ENCODE peak calls at places on chromosomes 7 and 10, in six cellular contexts. One of them, this sample, is unnamed.

GRCh38 chr10:33229252-33229943 is 105.1 kb downstream of the NRP1 start:
- DNase-seq in colonic mucosa: no peak
- DNase-seq in coronary artery: no peak
- DNase-seq in fibroblast of the aortic adventitia: peak; percentile 61
- DNase-seq in CD8-positive, alpha-beta T cell: no peak
- DNase-seq in BE2C: no peak
- DNase-seq in this sample: no peak

GRCh38 chr10:31318382-31318853 is 598 bp upstream of the ZEB1 start:
- DNase-seq in coronary artery: peak; percentile 84
- DNase-seq in colonic mucosa: peak; percentile 56
- DNase-seq in fibroblast of the aortic adventitia: peak; percentile 81
- DNase-seq in BE2C: peak; percentile 41
- DNase-seq in CD8-positive, alpha-beta T cell: no peak
- DNase-seq in this sample: no peak

GRCh38 chr10:6314620-6315205 is 112.0 kb downstream of the PFKFB3 start:
- DNase-seq in CD8-positive, alpha-beta T cell: no peak
- DNase-seq in BE2C: no peak
- DNase-seq in coronary artery: no peak
- DNase-seq in fibroblast of the aortic adventitia: no peak
- DNase-seq in colonic mucosa: peak; percentile 73
- DNase-seq in this sample: no peak

GRCh38 chr10:29501692-29502091 is 133.1 kb downstream of the SVIL start:
- DNase-seq in colonic mucosa: no peak
- DNase-seq in coronary artery: no peak
- DNase-seq in CD8-positive, alpha-beta T cell: no peak
- DNase-seq in BE2C: no peak
- DNase-seq in fibroblast of the aortic adventitia: peak; percentile 96
- DNase-seq in this sample: no peak

GRCh38 chr7:91759205-91759863 is 121.2 kb downstream of the MTERF1 start:
- DNase-seq in fibroblast of the aortic adventitia: peak; percentile 32
- DNase-seq in BE2C: no peak
- DNase-seq in colonic mucosa: peak; percentile 95
- DNase-seq in CD8-positive, alpha-beta T cell: no peak
- DNase-seq in coronary artery: no peak
- DNase-seq in this sample: no peak

GRCh38 chr10:123666318-123667291 is at the start of gene GPR26:
- DNase-seq in colonic mucosa: no peak
- DNase-seq in CD8-positive, alpha-beta T cell: no peak
- DNase-seq in fibroblast of the aortic adventitia: no peak
- DNase-seq in BE2C: no peak
- DNase-seq in coronary artery: no peak
- DNase-seq in this sample: no peak

GRCh38 chr10:17041626-17042520 is 87.7 kb downstream of the CUBN start:
- DNase-seq in colonic mucosa: no peak
- DNase-seq in fibroblast of the aortic adventitia: no peak
- DNase-seq in CD8-positive, alpha-beta T cell: no peak
- DNase-seq in coronary artery: no peak
- DNase-seq in BE2C: no peak
- DNase-seq in this sample: no peak

GRCh38 chr7:14924398-14924797 is 21.8 kb upstream of the DGKB start:
- DNase-seq in fibroblast of the aortic adventitia: peak; percentile 47
- DNase-seq in CD8-positive, alpha-beta T cell: no peak
- DNase-seq in BE2C: no peak
- DNase-seq in coronary artery: no peak
- DNase-seq in colonic mucosa: no peak
- DNase-seq in this sample: no peak

GRCh38 chr7:151403764-151404163 is 6.1 kb downstream of the WDR86 start:
- DNase-seq in CD8-positive, alpha-beta T cell: no peak
- DNase-seq in coronary artery: no peak
- DNase-seq in colonic mucosa: no peak
- DNase-seq in BE2C: no peak
- DNase-seq in fibroblast of the aortic adventitia: peak; percentile 7
- DNase-seq in this sample: no peak

GRCh38 chr10:3467052-3467906 is 294.7 kb upstream of the PITRM1 start:
- DNase-seq in CD8-positive, alpha-beta T cell: no peak
- DNase-seq in coronary artery: peak; percentile 89
- DNase-seq in fibroblast of the aortic adventitia: peak; percentile 99
- DNase-seq in BE2C: no peak
- DNase-seq in colonic mucosa: peak; percentile 68
- DNase-seq in this sample: no peak

GRCh38 chr7:156549636-156550035 is 90.9 kb upstream of the RNF32 start:
- DNase-seq in colonic mucosa: no peak
- DNase-seq in coronary artery: no peak
- DNase-seq in fibroblast of the aortic adventitia: no peak
- DNase-seq in BE2C: no peak
- DNase-seq in CD8-positive, alpha-beta T cell: no peak
- DNase-seq in this sample: no peak

GRCh38 chr7:156558198-156558597 is 82.4 kb upstream of the RNF32 start:
- DNase-seq in CD8-positive, alpha-beta T cell: no peak
- DNase-seq in fibroblast of the aortic adventitia: peak; percentile 1
- DNase-seq in BE2C: no peak
- DNase-seq in coronary artery: no peak
- DNase-seq in colonic mucosa: no peak
- DNase-seq in this sample: no peak

GRCh38 chr7:156559001-156559400 is 81.6 kb upstream of the RNF32 start:
- DNase-seq in colonic mucosa: no peak
- DNase-seq in coronary artery: no peak
- DNase-seq in CD8-positive, alpha-beta T cell: no peak
- DNase-seq in fibroblast of the aortic adventitia: no peak
- DNase-seq in BE2C: no peak
- DNase-seq in this sample: no peak

GRCh38 chr7:156556083-156556482 is 84.5 kb upstream of the RNF32 start:
- DNase-seq in BE2C: no peak
- DNase-seq in CD8-positive, alpha-beta T cell: no peak
- DNase-seq in coronary artery: no peak
- DNase-seq in colonic mucosa: no peak
- DNase-seq in fibroblast of the aortic adventitia: no peak
- DNase-seq in this sample: no peak

DNA sequence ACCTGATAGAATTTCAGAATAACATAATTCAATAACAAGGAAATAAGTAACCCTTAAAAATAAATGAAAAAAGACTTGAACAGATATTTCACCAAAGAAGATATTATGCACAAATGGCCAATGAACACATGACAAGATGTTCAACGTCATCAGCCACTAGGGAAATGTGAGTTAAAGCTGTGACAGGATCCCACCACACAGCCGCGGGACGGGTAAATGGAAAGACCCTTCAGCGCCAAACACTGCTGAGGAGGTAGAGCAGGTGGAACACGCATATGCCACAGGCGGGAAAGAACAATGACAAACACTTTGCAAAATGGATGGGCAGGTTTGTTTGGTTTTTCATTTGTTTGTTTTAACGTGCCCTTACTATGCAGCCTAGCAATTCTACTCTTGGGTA is 86.1 kb upstream of the RNF32 start:
- DNase-seq in CD8-positive, alpha-beta T cell: no peak
- DNase-seq in coronary artery: no peak
- DNase-seq in fibroblast of the aortic adventitia: no peak
- DNase-seq in colonic mucosa: no peak
- DNase-seq in BE2C: no peak
- DNase-seq in this sample: no peak
- H3K4me3 ChIP-seq in CD8-positive, alpha-beta T cell: no peak overlapping the region
- H3K4me3 ChIP-seq in coronary artery: no peak overlapping the region
- H3K4me3 ChIP-seq in fibroblast of the aortic adventitia: no peak overlapping the region
- H3K4me3 ChIP-seq in colonic mucosa: no peak overlapping the region
- H3K4me3 ChIP-seq in BE2C: no peak overlapping the region
- H3K4me3 ChIP-seq in this sample: no peak overlapping the region

GRCh38 chr7:116705419-116705818 is 33.4 kb downstream of the MET start:
- DNase-seq in fibroblast of the aortic adventitia: no peak
- DNase-seq in coronary artery: no peak
- DNase-seq in CD8-positive, alpha-beta T cell: no peak
- DNase-seq in colonic mucosa: no peak
- DNase-seq in BE2C: no peak
- DNase-seq in this sample: no peak

GRCh38 chr7:116708248-116708647 is 36.3 kb downstream of the MET start:
- DNase-seq in colonic mucosa: no peak
- DNase-seq in CD8-positive, alpha-beta T cell: no peak
- DNase-seq in BE2C: no peak
- DNase-seq in coronary artery: no peak
- DNase-seq in fibroblast of the aortic adventitia: no peak
- DNase-seq in this sample: no peak

GRCh38 chr7:116704650-116705049 is 32.7 kb downstream of the MET start:
- DNase-seq in CD8-positive, alpha-beta T cell: no peak
- DNase-seq in colonic mucosa: no peak
- DNase-seq in BE2C: no peak
- DNase-seq in coronary artery: no peak
- DNase-seq in fibroblast of the aortic adventitia: no peak
- DNase-seq in this sample: no peak

GRCh38 chr7:116707289-116707688 is 35.3 kb downstream of the MET start:
- DNase-seq in colonic mucosa: no peak
- DNase-seq in fibroblast of the aortic adventitia: no peak
- DNase-seq in CD8-positive, alpha-beta T cell: no peak
- DNase-seq in BE2C: no peak
- DNase-seq in coronary artery: no peak
- DNase-seq in this sample: no peak

GRCh38 chr7:116706668-116707126 is 34.7 kb downstream of the MET start:
- DNase-seq in fibroblast of the aortic adventitia: peak; percentile 55
- DNase-seq in coronary artery: no peak
- DNase-seq in CD8-positive, alpha-beta T cell: no peak
- DNase-seq in colonic mucosa: peak; percentile 27
- DNase-seq in BE2C: no peak
- DNase-seq in this sample: no peak
- H3K4me3 ChIP-seq in fibroblast of the aortic adventitia: peak overlapping the region; percentile 28
- H3K4me3 ChIP-seq in coronary artery: peak overlapping the region; percentile 46
- H3K4me3 ChIP-seq in CD8-positive, alpha-beta T cell: no peak overlapping the region
- H3K4me3 ChIP-seq in colonic mucosa: no peak overlapping the region
- H3K4me3 ChIP-seq in BE2C: no peak overlapping the region
- H3K4me3 ChIP-seq in this sample: no peak overlapping the region

DNA sequence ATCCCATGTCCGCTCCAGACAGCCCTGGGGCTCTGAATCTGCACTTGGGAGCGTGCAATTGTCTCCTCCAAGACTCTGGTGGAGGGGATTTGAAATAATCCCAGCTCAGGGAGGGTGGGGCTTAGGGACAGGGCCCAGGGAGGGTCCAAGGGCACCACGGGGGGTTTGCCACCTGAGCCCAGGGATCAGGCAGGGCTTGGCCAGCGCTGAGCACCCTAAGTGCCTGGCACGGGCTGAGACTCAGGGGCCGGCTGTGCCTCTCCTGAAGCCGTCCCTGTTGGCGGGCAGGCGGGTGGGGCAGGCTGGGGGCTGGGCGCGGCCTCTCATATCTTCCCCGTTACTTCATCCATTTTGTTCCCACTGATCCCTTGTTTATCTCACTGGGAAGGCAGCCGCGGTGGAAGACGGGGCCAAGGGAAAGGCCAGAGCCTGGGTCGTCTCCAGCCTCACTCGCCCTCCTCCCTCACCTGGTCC is 41.8 kb upstream of the ELN start:
- DNase-seq in CD8-positive, alpha-beta T cell: no peak
- DNase-seq in colonic mucosa: peak; percentile 55
- DNase-seq in coronary artery: peak; percentile 85
- DNase-seq in fibroblast of the aortic adventitia: peak; percentile 50
- DNase-seq in BE2C: no peak
- DNase-seq in this sample: peak; percentile 87
- H3K4me3 ChIP-seq in CD8-positive, alpha-beta T cell: no peak overlapping the region
- H3K4me3 ChIP-seq in colonic mucosa: no peak overlapping the region
- H3K4me3 ChIP-seq in coronary artery: peak overlapping the region; percentile 25
- H3K4me3 ChIP-seq in fibroblast of the aortic adventitia: no peak overlapping the region
- H3K4me3 ChIP-seq in BE2C: no peak overlapping the region
- H3K4me3 ChIP-seq in this sample: peak overlapping the region; percentile 37

GRCh38 chr7:26151650-26151952 is 397 bp upstream of the NFE2L3 start:
- DNase-seq in fibroblast of the aortic adventitia: no peak
- DNase-seq in coronary artery: no peak
- DNase-seq in CD8-positive, alpha-beta T cell: no peak
- DNase-seq in colonic mucosa: no peak
- DNase-seq in BE2C: no peak
- DNase-seq in this sample: no peak
- H3K4me3 ChIP-seq in fibroblast of the aortic adventitia: peak overlapping the region; percentile 63
- H3K4me3 ChIP-seq in coronary artery: peak overlapping the region; percentile 77
- H3K4me3 ChIP-seq in CD8-positive, alpha-beta T cell: peak overlapping the region; percentile 91
- H3K4me3 ChIP-seq in colonic mucosa: peak overlapping the region; percentile 66
- H3K4me3 ChIP-seq in BE2C: peak overlapping the region; percentile 38
- H3K4me3 ChIP-seq in this sample: peak overlapping the region; percentile 26

DNA sequence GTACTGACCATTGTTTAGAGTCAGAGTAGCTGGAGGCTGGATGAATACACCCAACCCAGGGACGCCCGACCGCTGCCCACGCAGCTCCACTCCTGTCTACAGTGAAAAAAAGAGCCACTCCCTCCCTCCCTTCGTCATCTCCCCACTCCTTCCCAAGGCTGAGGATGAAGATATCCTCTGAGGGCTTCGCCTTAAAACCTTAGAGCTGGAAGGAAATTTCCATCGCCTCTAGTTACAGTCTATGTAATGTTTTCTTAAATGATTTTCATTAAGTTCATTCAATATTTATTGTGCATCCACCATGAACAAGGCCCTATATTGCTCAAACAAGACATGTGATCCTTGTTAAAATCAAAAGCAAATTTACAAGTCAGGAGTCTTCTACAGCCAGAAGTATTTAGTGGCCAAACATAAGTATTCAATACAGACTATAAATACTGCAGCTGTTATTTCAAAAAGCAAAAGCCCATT is 11.3 kb upstream of the SLIT1 start:
- DNase-seq in coronary artery: no peak
- DNase-seq in BE2C: no peak
- DNase-seq in CD8-positive, alpha-beta T cell: no peak
- DNase-seq in colonic mucosa: no peak
- DNase-seq in fibroblast of the aortic adventitia: no peak
- DNase-seq in this sample: no peak
- H3K4me3 ChIP-seq in coronary artery: no peak overlapping the region
- H3K4me3 ChIP-seq in BE2C: no peak overlapping the region
- H3K4me3 ChIP-seq in CD8-positive, alpha-beta T cell: peak overlapping the region; percentile 86
- H3K4me3 ChIP-seq in colonic mucosa: no peak overlapping the region
- H3K4me3 ChIP-seq in fibroblast of the aortic adventitia: no peak overlapping the region
- H3K4me3 ChIP-seq in this sample: no peak overlapping the region

GRCh38 chr10:91590142-91590903 is 42.5 kb downstream of the PPP1R3C start:
- DNase-seq in BE2C: no peak
- DNase-seq in fibroblast of the aortic adventitia: peak; percentile 98
- DNase-seq in CD8-positive, alpha-beta T cell: no peak
- DNase-seq in colonic mucosa: peak; percentile 36
- DNase-seq in coronary artery: peak; percentile 89
- DNase-seq in this sample: no peak
- H3K4me3 ChIP-seq in BE2C: no peak overlapping the region
- H3K4me3 ChIP-seq in fibroblast of the aortic adventitia: no peak overlapping the region
- H3K4me3 ChIP-seq in CD8-positive, alpha-beta T cell: no peak overlapping the region
- H3K4me3 ChIP-seq in colonic mucosa: no peak overlapping the region
- H3K4me3 ChIP-seq in coronary artery: no peak overlapping the region
- H3K4me3 ChIP-seq in this sample: no peak overlapping the region

DNA sequence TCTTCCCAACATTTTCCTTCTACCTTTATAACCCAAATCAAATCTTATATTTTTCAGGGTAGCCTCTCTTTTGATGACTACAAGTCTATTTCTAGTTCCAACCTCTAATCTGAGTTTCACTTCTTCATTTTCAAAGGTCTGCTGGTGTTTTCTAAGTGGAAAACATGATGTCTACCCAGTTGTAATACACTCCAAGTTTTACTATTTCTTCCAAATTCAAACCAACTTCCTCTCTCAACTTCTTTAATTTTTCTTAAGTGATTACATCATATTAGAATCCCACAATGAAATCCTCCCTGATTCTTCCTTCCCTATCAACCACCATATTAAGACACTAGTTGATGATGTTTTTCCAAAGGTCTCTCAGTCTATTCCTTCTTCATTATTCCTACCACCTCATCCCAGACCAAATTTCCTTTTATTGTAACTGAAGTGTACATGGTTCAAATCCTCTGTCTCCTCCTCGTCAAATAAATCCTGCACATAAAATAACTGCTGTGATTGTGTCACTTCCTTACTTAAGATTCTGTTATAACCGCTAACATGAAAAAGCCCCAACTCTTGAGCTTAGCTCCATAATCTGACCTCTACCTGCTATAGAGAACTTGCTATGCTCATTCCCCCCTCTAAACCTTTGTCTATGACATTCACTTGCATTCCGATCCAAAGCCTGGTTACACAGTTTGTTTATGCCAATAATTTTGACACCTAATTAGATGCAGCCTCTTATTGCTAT is 12.7 kb downstream of the TAS2R38 start:
- DNase-seq in fibroblast of the aortic adventitia: no peak
- DNase-seq in colonic mucosa: no peak
- DNase-seq in BE2C: no peak
- DNase-seq in coronary artery: no peak
- DNase-seq in CD8-positive, alpha-beta T cell: no peak
- DNase-seq in this sample: no peak
- H3K4me3 ChIP-seq in fibroblast of the aortic adventitia: no peak overlapping the region
- H3K4me3 ChIP-seq in colonic mucosa: no peak overlapping the region
- H3K4me3 ChIP-seq in BE2C: no peak overlapping the region
- H3K4me3 ChIP-seq in coronary artery: no peak overlapping the region
- H3K4me3 ChIP-seq in CD8-positive, alpha-beta T cell: no peak overlapping the region
- H3K4me3 ChIP-seq in this sample: no peak overlapping the region